ENCODE peak calls at places on chromosomes 6 and 20, in nine cellular contexts. P is adrenal gland, H is GM13977, Y is WTC11, O is AG10803, C is GM12864, A is astrocyte of the spinal cord, K is HFF-Myc, G is HCT116. R is an unnamed sample.

GRCh38 chr6:158939255-158940170 is 60.5 kb downstream of the RSPH3 start:
- DNase-seq in P (no peak), H (peak; percentile 28), Y (peak; percentile 41), O (no peak), C (no peak), A (no peak), K (no peak), G (no peak), R (no peak)

GRCh38 chr6:124674042-124674441 is 288.2 kb upstream of the RNF217 start:
- DNase-seq in P (no peak), H (no peak), Y (no peak), O (no peak), C (no peak), A (no peak), K (no peak), G (no peak), R (no peak)

GRCh38 chr6:159688977-159689376 is 4.1 kb downstream of the SOD2 start:
- DNase-seq in P (peak; percentile 42), H (no peak), Y (no peak), O (no peak), C (no peak), A (no peak), K (no peak), G (no peak), R (no peak)

GRCh38 chr20:62332989-62333819 is 30.4 kb downstream of the ADRM1 start:
- DNase-seq in P (no peak), H (no peak), Y (no peak), O (no peak), C (no peak), A (no peak), K (no peak), G (no peak), R (no peak)

GRCh38 chr20:10665027-10665561 is 8.7 kb downstream of the JAG1 start:
- DNase-seq in P (peak; percentile 25), H (no peak), Y (no peak), O (no peak), C (no peak), A (no peak), K (no peak), G (no peak), R (no peak)

GRCh38 chr6:45479834-45480696 is 102.3 kb upstream of the SUPT3H start:
- DNase-seq in P (no peak), H (peak; percentile 17), Y (no peak), O (peak; percentile 82), C (peak; percentile 10), A (peak; percentile 86), K (peak; percentile 43), G (no peak), R (no peak)

GRCh38 chr6:27688014-27688586 is 215.2 kb upstream of the ZNF184 start:
- DNase-seq in P (peak; percentile 29), H (peak; percentile 74), Y (peak; percentile 90), O (peak; percentile 88), C (peak; percentile 91), A (peak; percentile 86), K (peak; percentile 96), G (peak; percentile 93), R (peak; percentile 79)

GRCh38 chr20:21303061-21303871 is at the start of gene XRN2:
- DNase-seq in P (peak; percentile 97), H (peak; percentile 94), Y (peak; percentile 95), O (peak; percentile 93), C (peak; percentile 76), A (peak; percentile 96), K (peak; percentile 82), G (peak; percentile 86), R (peak; percentile 94)

GRCh38 chr6:112222111-112222726 is 32.1 kb downstream of the LAMA4 start:
- DNase-seq in P (no peak), H (no peak), Y (no peak), O (peak; percentile 98), C (no peak), A (peak; percentile 58), K (no peak), G (no peak), R (no peak)

GRCh38 chr6:92864966-92865555 is 554.3 kb downstream of the EPHA7 start:
- DNase-seq in P (no peak), H (no peak), Y (no peak), O (no peak), C (no peak), A (no peak), K (no peak), G (no peak), R (no peak)

GRCh38 chr6:3456395-3456767 is 469 bp downstream of the SLC22A23 start:
- DNase-seq in P (no peak), H (no peak), Y (no peak), O (no peak), C (no peak), A (no peak), K (no peak), G (no peak), R (no peak)

GRCh38 chr6:34981951-34982350 is 92.9 kb downstream of the ANKS1A start:
- DNase-seq in P (no peak), H (no peak), Y (no peak), O (peak; percentile 55), C (no peak), A (peak; percentile 10), K (no peak), G (no peak), R (no peak)

GRCh38 chr6:18148304-18149025 is 6.4 kb downstream of the TPMT start:
- DNase-seq in P (no peak), H (no peak), Y (no peak), O (peak; percentile 95), C (no peak), A (peak; percentile 83), K (peak; percentile 69), G (peak; percentile 35), R (no peak)

GRCh38 chr6:101761124-101761601 is 367.7 kb downstream of the GRIK2 start:
- DNase-seq in P (peak; percentile 60), H (no peak), Y (no peak), O (peak; percentile 95), C (no peak), A (no peak), K (peak; percentile 16), G (no peak), R (no peak)

GRCh38 chr6:160974304-160974771 is 17.2 kb upstream of the MAP3K4 start:
- DNase-seq in P (peak; percentile 86), H (no peak), Y (no peak), O (peak; percentile 100), C (no peak), A (peak; percentile 94), K (peak; percentile 99), G (no peak), R (peak; percentile 39)

GRCh38 chr20:20076297-20077065 is 24.1 kb downstream of the CFAP61 start:
- DNase-seq in P (no peak), H (no peak), Y (no peak), O (peak; percentile 85), C (no peak), A (peak; percentile 72), K (no peak), G (no peak), R (no peak)

GRCh38 chr6:105077592-105078463 is 102.0 kb downstream of the POPDC3 start:
- DNase-seq in P (no peak), H (peak; percentile 27), Y (no peak), O (peak; percentile 54), C (no peak), A (peak; percentile 72), K (peak; percentile 16), G (peak; percentile 44), R (no peak)

GRCh38 chr6:166955121-166955864 is 1.1 kb downstream of the RNASET2 start:
- DNase-seq in P (peak; percentile 43), H (peak; percentile 53), Y (no peak), O (no peak), C (no peak), A (no peak), K (no peak), G (no peak), R (no peak)

GRCh38 chr20:62615750-62616251 is 26.5 kb upstream of the SLCO4A1 start:
- DNase-seq in P (no peak), H (no peak), Y (no peak), O (no peak), C (no peak), A (no peak), K (no peak), G (no peak), R (no peak)

GRCh38 chr20:25619514-25619913 is 4.3 kb downstream of the NANP start:
- DNase-seq in P (no peak), H (no peak), Y (no peak), O (no peak), C (no peak), A (no peak), K (no peak), G (no peak), R (no peak)
- TF ChIP-seq CTCF in P (no peak), H (no peak), Y (no peak), O (no peak), C (no peak), A (no peak), K (no peak), G (no peak), R (no peak)

GRCh38 chr20:8454137-8454712 is 322.2 kb downstream of the PLCB1 start:
- DNase-seq in P (peak; percentile 76), H (peak; percentile 22), Y (no peak), O (peak; percentile 84), C (no peak), A (peak; percentile 84), K (peak; percentile 89), G (peak; percentile 41), R (no peak)
- TF ChIP-seq CTCF in P (peak; percentile 49), H (peak; percentile 41), Y (peak; percentile 27), O (peak; percentile 62), C (peak; percentile 66), A (peak; percentile 60), K (peak; percentile 67), G (no peak), R (no peak)

DNA sequence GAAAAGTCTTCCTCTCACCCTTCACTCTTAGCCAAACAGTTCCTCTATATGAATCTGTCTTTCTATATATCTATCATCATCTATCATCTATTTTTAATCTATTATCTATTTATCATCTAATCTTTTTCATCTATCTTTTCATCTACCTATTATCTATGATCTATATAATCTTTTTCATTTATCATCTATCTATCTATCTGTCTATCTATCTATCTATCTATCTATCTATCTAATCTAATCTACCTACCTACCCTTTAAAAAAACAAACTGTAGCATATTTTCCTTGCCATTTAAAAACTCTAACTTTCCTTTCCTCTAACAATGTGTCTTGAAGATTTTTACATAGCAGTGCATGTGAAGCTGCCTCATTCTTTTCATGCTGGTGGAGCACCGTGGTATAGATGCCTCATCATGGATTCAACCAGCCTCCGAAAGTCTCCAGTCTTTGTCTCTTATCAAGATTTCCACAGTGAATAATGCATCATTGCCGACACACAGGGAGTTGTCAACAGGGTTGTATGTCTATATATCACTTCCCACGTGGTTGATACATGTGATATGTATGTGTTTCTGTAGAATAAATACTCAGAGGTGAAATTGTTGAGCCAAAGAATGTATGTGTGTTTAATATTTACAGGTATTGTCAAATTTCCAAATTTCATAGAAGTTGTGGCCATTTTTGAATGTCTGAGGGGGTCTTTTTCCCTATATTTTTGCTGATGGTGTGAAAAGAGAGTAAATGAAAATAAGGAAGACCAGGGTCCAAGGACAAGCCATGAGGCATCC is 51.3 kb downstream of the VEGFA start:
- DNase-seq in P (no peak), H (no peak), Y (no peak), O (no peak), C (no peak), A (no peak), K (no peak), G (no peak), R (no peak)
- TF ChIP-seq CTCF in P (no peak), H (no peak), Y (no peak), O (no peak), C (no peak), A (no peak), K (no peak), G (no peak), R (no peak)

DNA sequence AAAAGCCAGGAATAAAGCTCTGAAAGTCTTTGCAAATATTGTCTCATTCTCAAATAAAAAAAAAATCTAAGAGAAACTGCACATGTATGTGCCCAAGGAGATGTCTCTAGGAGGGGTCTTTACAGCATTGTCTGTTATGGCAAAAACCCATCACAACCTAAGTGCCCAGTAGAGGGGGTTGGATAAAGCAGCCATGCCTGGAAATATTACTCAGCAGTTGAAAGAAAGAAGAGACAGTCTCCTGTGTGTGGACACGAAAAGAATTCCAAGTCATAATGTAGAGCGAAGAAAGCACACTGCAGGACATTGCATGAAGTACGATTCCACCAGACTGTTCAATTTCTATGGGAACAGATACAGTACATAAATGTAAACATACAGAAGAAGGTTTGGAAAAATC is 7.3 kb upstream of the TGM2 start:
- DNase-seq in P (no peak), H (no peak), Y (no peak), O (peak; percentile 30), C (no peak), A (peak; percentile 69), K (no peak), G (no peak), R (no peak)
- TF ChIP-seq CTCF in P (no peak), H (no peak), Y (no peak), O (peak; percentile 45), C (no peak), A (peak; percentile 64), K (peak; percentile 30), G (no peak), R (no peak)

R was measured in omental fat pad.